ENCODE peak calls at places on chromosomes 13 and 19, in nine cellular contexts. C, E, X, R, V, S, U, K and M are unnamed samples.

GRCh38 chr19:8367327-8368001 is 3.5 kb downstream of the ANGPTL4 start:
- DNase-seq in S (peak; percentile 81), U (peak; percentile 71), R (peak; percentile 95), V (peak; percentile 98), X (peak; percentile 90), E (peak; percentile 97), K (no peak), C (peak; percentile 91), M (peak; percentile 82)

GRCh38 chr13:46995874-46996273 is 99.0 kb upstream of the HTR2A start:
- DNase-seq in E (no peak), U (no peak), C (no peak), R (no peak), S (no peak), V (no peak), K (no peak), X (no peak), M (no peak)

GRCh38 chr19:28420731-28421550 is 792.0 kb downstream of the UQCRFS1 start:
- DNase-seq in V (no peak), S (no peak), K (no peak), X (no peak), C (no peak), R (no peak), U (no peak), E (no peak), M (no peak)

GRCh38 chr19:51994048-51994644 is 7.5 kb upstream of the ZNF350 start:
- DNase-seq in X (no peak), C (no peak), E (no peak), R (no peak), V (no peak), U (no peak), S (no peak), K (no peak), M (no peak)

GRCh38 chr19:47098608-47099007 is 15.0 kb downstream of the ZC3H4 start:
- DNase-seq in R (peak; percentile 6), X (no peak), V (no peak), K (no peak), C (no peak), S (no peak), E (no peak), U (no peak), M (no peak)

GRCh38 chr13:36341718-36342117 is 4.5 kb downstream of the SPART start:
- DNase-seq in E (no peak), X (no peak), U (no peak), R (no peak), K (no peak), V (no peak), C (no peak), S (no peak), M (no peak)

GRCh38 chr13:24680258-24680920 is at the start of gene ATP12A:
- DNase-seq in X (peak; percentile 84), S (no peak), V (no peak), R (no peak), C (no peak), U (no peak), E (no peak), K (no peak), M (no peak)

GRCh38 chr19:50416034-50416814 is 2.5 kb upstream of the SPIB start:
- DNase-seq in E (no peak), S (no peak), V (no peak), X (no peak), C (peak; percentile 77), U (no peak), R (no peak), K (no peak), M (no peak)

GRCh38 chr13:110471156-110471832 is 90.2 kb downstream of the RAB20 start:
- DNase-seq in X (no peak), V (no peak), S (peak; percentile 64), C (no peak), K (no peak), U (no peak), E (no peak), R (no peak), M (no peak)

GRCh38 chr19:3459322-3459881 is 20.9 kb downstream of the SMIM24 start:
- DNase-seq in S (peak; percentile 79), K (no peak), U (peak; percentile 87), R (peak; percentile 90), E (peak; percentile 60), C (peak; percentile 96), V (no peak), X (peak; percentile 84), M (peak; percentile 63)

GRCh38 chr13:81929988-81930387 is 1589.1 kb upstream of the SPRY2 start:
- DNase-seq in S (no peak), R (no peak), U (no peak), V (no peak), K (no peak), E (no peak), X (peak; percentile 20), C (no peak), M (no peak)

GRCh38 chr19:16736709-16737108 is 17.1 kb downstream of the NWD1 start:
- DNase-seq in R (no peak), S (no peak), X (no peak), V (no peak), C (no peak), K (no peak), U (no peak), E (no peak), M (no peak)

GRCh38 chr19:35793381-35794165 is 18.2 kb downstream of the ARHGAP33 start:
- DNase-seq in X (no peak), U (no peak), R (no peak), K (no peak), V (no peak), S (no peak), C (no peak), E (no peak), M (no peak)

GRCh38 chr19:13082192-13083007 is 20.3 kb downstream of the LYL1 start:
- DNase-seq in V (no peak), S (no peak), E (no peak), C (no peak), R (no peak), K (no peak), U (no peak), X (peak; percentile 70), M (no peak)

GRCh38 chr19:11196406-11197287 is 698 bp downstream of the KANK2 start:
- DNase-seq in R (peak; percentile 78), E (no peak), S (no peak), V (no peak), U (no peak), K (no peak), X (peak; percentile 88), C (no peak), M (no peak)

GRCh38 chr13:41802684-41803554 is 158.0 kb downstream of the VWA8 start:
- DNase-seq in V (peak; percentile 36), U (no peak), E (no peak), X (no peak), K (no peak), S (no peak), R (no peak), C (no peak), M (peak; percentile 20)

GRCh38 chr19:53037101-53038097 is 7.1 kb upstream of the ERVV-2 start:
- DNase-seq in X (peak; percentile 82), R (peak; percentile 63), S (peak; percentile 48), K (peak; percentile 1), C (no peak), E (no peak), V (no peak), U (no peak), M (no peak)

GRCh38 chr13:31365630-31366029 is 165.9 kb downstream of the B3GLCT start:
- DNase-seq in X (no peak), U (no peak), V (no peak), R (no peak), S (no peak), C (no peak), K (no peak), E (no peak), M (no peak)

GRCh38 chr13:94550030-94550738 is 45.8 kb downstream of the TGDS start:
- DNase-seq in R (no peak), U (no peak), E (peak; percentile 37), K (no peak), V (no peak), C (no peak), X (no peak), S (no peak), M (no peak)

GRCh38 chr13:50543767-50544166 is 299.7 kb downstream of the DLEU7 start:
- DNase-seq in V (peak; percentile 11), C (no peak), S (no peak), R (peak; percentile 37), K (no peak), U (no peak), E (no peak), X (peak; percentile 24), M (no peak)